ENCODE peak calls at places on chromosomes 12 and 14, in four cellular contexts. Y is NCI-H1694, Q is NCI-H1092 treated with DMSO at 0.1 percent for 48 hours, U is A549. Z is an unnamed sample.

GRCh38 chr12:66668311-66668710 is 10.6 kb downstream of the GRIP1 start:
- DNase-seq in Y (no peak), Q (peak), U (no peak), Z (peak)

GRCh38 chr12:51293693-51294092 is 23.5 kb upstream of the SMAGP start:
- DNase-seq in Y (no peak), Q (no peak), U (no peak), Z (no peak)

GRCh38 chr12:119681139-119681538 is 13.2 kb downstream of the PRKAB1 start:
- DNase-seq in Y (no peak), Q (no peak), U (no peak), Z (no peak)

GRCh38 chr14:105475269-105475915 is 771 bp downstream of the CRIP2 start:
- DNase-seq in Y (no peak), Q (peak), U (no peak), Z (peak)

GRCh38 chr12:113766133-113766879 is 199.8 kb downstream of the RBM19 start:
- DNase-seq in Y (no peak), Q (no peak), U (peak), Z (no peak)

GRCh38 chr12:76020731-76021672 is 10.6 kb downstream of the PHLDA1 start:
- DNase-seq in Y (no peak), Q (no peak), U (peak), Z (peak)

GRCh38 chr14:34374998-34375740 is 86.9 kb downstream of the SPTSSA start:
- DNase-seq in Y (no peak), Q (no peak), U (no peak), Z (no peak)

GRCh38 chr14:92690171-92691011 is 58.0 kb downstream of the LGMN start:
- DNase-seq in Y (peak), Q (peak), U (peak), Z (peak)

GRCh38 chr14:73736842-73737241 is 22.7 kb upstream of the PNMA1 start:
- DNase-seq in Y (no peak), Q (no peak), U (no peak), Z (no peak)

GRCh38 chr12:9969673-9970072 is 1.5 kb upstream of the CLEC12A start:
- DNase-seq in Y (no peak), Q (no peak), U (no peak), Z (no peak)

GRCh38 chr14:93207468-93208308 is 632 bp downstream of the UBR7 start:
- DNase-seq in Y (no peak), Q (peak), U (peak), Z (peak)

GRCh38 chr12:3490848-3491382 is at the start of gene PRMT8:
- DNase-seq in Y (no peak), Q (peak), U (no peak), Z (peak)

GRCh38 chr12:12107678-12108077 is 36.9 kb downstream of the BCL2L14 start:
- DNase-seq in Y (no peak), Q (no peak), U (no peak), Z (no peak)

GRCh38 chr12:122547330-122547729 is 20.3 kb downstream of the KNTC1 start:
- DNase-seq in Y (no peak), Q (no peak), U (no peak), Z (no peak)

GRCh38 chr14:54564071-54564798 is 2.7 kb upstream of the SAMD4A start:
- DNase-seq in Y (peak), Q (peak), U (peak), Z (peak)

GRCh38 chr12:32211066-32211768 is 104.6 kb downstream of the BICD1 start:
- DNase-seq in Y (peak), Q (no peak), U (no peak), Z (no peak)

GRCh38 chr14:75295491-75296338 is 17.1 kb downstream of the FOS start:
- DNase-seq in Y (peak), Q (peak), U (peak), Z (peak)

GRCh38 chr14:69953266-69953905 is 74.2 kb downstream of the SMOC1 start:
- DNase-seq in Y (no peak), Q (no peak), U (no peak), Z (no peak)

GRCh38 chr14:75430526-75430925 is 2.7 kb downstream of the JDP2 start:
- DNase-seq in Y (no peak), Q (no peak), U (no peak), Z (no peak)

GRCh38 chr12:110198386-110198785 is 74.2 kb downstream of the IFT81 start:
- DNase-seq in Y (no peak), Q (no peak), U (no peak), Z (no peak)

GRCh38 chr12:51621155-51621922 is 30.3 kb downstream of the SCN8A start:
- DNase-seq in Y (no peak), Q (no peak), U (no peak), Z (no peak)

GRCh38 chr14:99768381-99768780 is 24.8 kb upstream of the EML1 start:
- DNase-seq in Y (no peak), Q (no peak), U (no peak), Z (no peak)

GRCh38 chr12:4881665-4882064 is 28.0 kb upstream of the KCNA1 start:
- DNase-seq in Y (peak), Q (no peak), U (no peak), Z (no peak)

GRCh38 chr12:19375888-19376287 is 63.4 kb upstream of the AEBP2 start:
- DNase-seq in Y (no peak), Q (no peak), U (no peak), Z (no peak)

GRCh38 chr12:69821441-69822204 is 3.4 kb upstream of the MYRFL start:
- DNase-seq in Y (no peak), Q (peak), U (peak), Z (peak)

GRCh38 chr14:65016461-65016860 is 29.8 kb downstream of the FNTB start:
- DNase-seq in Y (no peak), Q (no peak), U (no peak), Z (no peak)

GRCh38 chr12:51590347-51591019 is 550 bp upstream of the SCN8A start:
- DNase-seq in Y (peak), Q (peak), U (peak), Z (peak)

GRCh38 chr14:76862546-76863282 is 36.5 kb downstream of the LRRC74A start:
- DNase-seq in Y (no peak), Q (no peak), U (no peak), Z (no peak)

GRCh38 chr12:119613319-119613936 is 19.9 kb downstream of the TMEM233 start:
- DNase-seq in Y (no peak), Q (no peak), U (peak), Z (no peak)

GRCh38 chr12:12436831-12437345 is 80.0 kb downstream of the BORCS5 start:
- DNase-seq in Y (no peak), Q (no peak), U (no peak), Z (no peak)

GRCh38 chr14:28751467-28752058 is 15.0 kb upstream of the FOXG1 start:
- DNase-seq in Y (no peak), Q (no peak), U (peak), Z (peak)

GRCh38 chr14:101761881-101762529 is 496 bp downstream of the PPP2R5C start:
- DNase-seq in Y (no peak), Q (no peak), U (no peak), Z (no peak)

GRCh38 chr14:80323266-80323665 is 112.0 kb upstream of the DIO2 start:
- DNase-seq in Y (no peak), Q (no peak), U (no peak), Z (no peak)

GRCh38 chr14:104100171-104101085 is 14.9 kb downstream of the ASPG start:
- DNase-seq in Y (no peak), Q (no peak), U (no peak), Z (no peak)

GRCh38 chr12:75302225-75302624 is 27.9 kb downstream of the CAPS2 start:
- DNase-seq in Y (no peak), Q (no peak), U (no peak), Z (no peak)

GRCh38 chr14:104602933-104603325 is 1.6 kb downstream of the TMEM179 start:
- DNase-seq in Y (no peak), Q (no peak), U (no peak), Z (no peak)